ENCODE peak calls at places on chromosome 19, in ten cellular contexts. W, R, H, Q, G, P, N, C, Z and F are unnamed samples.

GRCh38 chr19:7348587-7349230 is at the start of gene ARHGEF18:
- DNase-seq in N (peak), C (no peak), G (no peak), Q (no peak), W (no peak), H (no peak), Z (peak), R (no peak), P (no peak), F (peak)

GRCh38 chr19:53537523-53538377 is at the start of gene ZNF331:
- DNase-seq in W (peak), Q (peak), C (peak), P (peak), H (peak), R (peak), G (peak), Z (peak), N (peak), F (peak)

GRCh38 chr19:5665781-5666513 is 14.4 kb downstream of the MICOS13 start:
- DNase-seq in N (peak), H (peak), G (peak), R (no peak), W (peak), P (no peak), Z (peak), Q (peak), C (no peak), F (no peak)

GRCh38 chr19:51811344-51811743 is 16.4 kb downstream of the FPR3 start:
- DNase-seq in P (no peak), Z (no peak), R (no peak), Q (no peak), H (no peak), N (peak), C (no peak), W (no peak), G (no peak), F (peak)

GRCh38 chr19:13521066-13521465 is 14.8 kb upstream of the CACNA1A start:
- DNase-seq in P (no peak), W (peak), N (no peak), Z (no peak), G (no peak), Q (no peak), H (no peak), R (no peak), C (no peak), F (no peak)

GRCh38 chr19:41868120-41868988 is 8.3 kb downstream of the RPS19 start:
- DNase-seq in Z (no peak), C (no peak), P (no peak), Q (no peak), H (no peak), R (no peak), N (no peak), W (no peak), G (no peak), F (no peak)

GRCh38 chr19:10800488-10800887 is 35.5 kb downstream of the TMED1 start:
- DNase-seq in G (no peak), W (no peak), N (no peak), Z (no peak), R (no peak), P (no peak), H (no peak), C (no peak), Q (peak), F (no peak)

GRCh38 chr19:34237283-34237682 is 17.1 kb upstream of the GARRE1 start:
- DNase-seq in R (no peak), G (no peak), H (no peak), C (no peak), N (no peak), P (no peak), Z (no peak), W (no peak), Q (no peak), F (no peak)

GRCh38 chr19:50870417-50871089 is 2.7 kb upstream of the KLK2 start:
- DNase-seq in Q (peak), Z (no peak), P (peak), R (no peak), G (no peak), C (no peak), N (no peak), H (no peak), W (no peak), F (no peak)

GRCh38 chr19:5091576-5092215 is 122.8 kb downstream of the KDM4B start:
- DNase-seq in G (peak), Z (no peak), N (no peak), W (no peak), P (no peak), H (no peak), C (no peak), Q (no peak), R (no peak), F (no peak)

GRCh38 chr19:28998974-28999373 is 214.0 kb downstream of the UQCRFS1 start:
- DNase-seq in Z (no peak), P (no peak), G (no peak), N (no peak), H (no peak), W (no peak), R (no peak), Q (no peak), C (no peak), F (no peak)

GRCh38 chr19:38055655-38056521 is 148.9 kb downstream of the SIPA1L3 start:
- DNase-seq in Q (no peak), W (no peak), G (no peak), R (no peak), Z (no peak), C (no peak), P (no peak), H (no peak), N (no peak), F (no peak)

GRCh38 chr19:40394816-40395210 is 4.8 kb upstream of the HIPK4 start:
- DNase-seq in P (no peak), Q (no peak), G (no peak), C (no peak), Z (no peak), H (no peak), W (no peak), N (no peak), R (no peak), F (no peak)

GRCh38 chr19:38869836-38870607 is 8.1 kb downstream of the RINL start:
- DNase-seq in R (peak), H (peak), G (peak), W (no peak), C (peak), Q (peak), P (peak), Z (peak), N (peak), F (peak)

GRCh38 chr19:37329686-37330085 is 41.2 kb upstream of the ZNF527 start:
- DNase-seq in C (no peak), W (peak), P (no peak), G (no peak), Z (no peak), Q (no peak), R (no peak), N (no peak), H (no peak), F (no peak)

GRCh38 chr19:29671393-29672076 is 6.3 kb downstream of the PLEKHF1 start:
- DNase-seq in N (peak), P (peak), R (no peak), Q (peak), H (no peak), G (no peak), W (peak), Z (peak), C (peak), F (no peak)

GRCh38 chr19:51187395-51188226 is 37.3 kb upstream of the CD33 start:
- DNase-seq in Q (no peak), G (no peak), W (no peak), R (no peak), P (no peak), H (no peak), C (no peak), N (no peak), Z (no peak), F (no peak)

GRCh38 chr19:8340341-8341096 is 2.5 kb downstream of the KANK3 start:
- DNase-seq in R (no peak), G (no peak), C (no peak), P (no peak), Q (peak), W (no peak), N (peak), Z (peak), H (no peak), F (no peak)

GRCh38 chr19:8451885-8452284 is 7.1 kb downstream of the HNRNPM start:
- DNase-seq in Q (peak), P (no peak), R (no peak), W (peak), Z (no peak), C (no peak), H (peak), G (peak), N (no peak), F (no peak)

GRCh38 chr19:29887498-29887897 is 54.5 kb upstream of the URI1 start:
- DNase-seq in Q (peak), P (no peak), H (peak), R (no peak), C (no peak), G (peak), N (no peak), W (no peak), Z (peak), F (no peak)

GRCh38 chr19:18479964-18480723 is 41.7 kb downstream of the ELL start:
- DNase-seq in R (no peak), Q (peak), C (peak), G (peak), Z (peak), P (peak), W (no peak), N (no peak), H (peak), F (peak)

GRCh38 chr19:54439174-54439851 is 9.7 kb upstream of the LENG8 start:
- DNase-seq in W (peak), P (peak), H (no peak), Z (no peak), C (peak), N (peak), R (peak), Q (peak), G (peak), F (no peak)

GRCh38 chr19:51531349-51532315 is at the start of gene SIGLEC6:
- DNase-seq in P (peak), H (no peak), Z (peak), R (no peak), W (no peak), Q (no peak), N (peak), C (no peak), G (no peak), F (peak)

GRCh38 chr19:47070756-47071155 is 22.3 kb upstream of the TMEM160 start:
- DNase-seq in Z (no peak), C (no peak), G (no peak), P (no peak), N (no peak), R (no peak), W (no peak), H (no peak), Q (no peak), F (no peak)

GRCh38 chr19:12872941-12873890 is 8.0 kb downstream of the DNASE2 start:
- DNase-seq in P (peak), R (no peak), Q (peak), W (peak), C (peak), G (peak), Z (no peak), H (peak), N (peak), F (peak)

GRCh38 chr19:7500811-7501450 is 12.1 kb upstream of the PEX11G start:
- DNase-seq in N (no peak), W (peak), Z (peak), C (no peak), R (peak), G (no peak), Q (no peak), H (no peak), P (peak), F (no peak)

GRCh38 chr19:58001895-58002369 is 688 bp downstream of the ZNF606 start:
- DNase-seq in H (no peak), R (no peak), G (peak), C (no peak), Q (no peak), W (no peak), Z (no peak), N (no peak), P (peak), F (no peak)

GRCh38 chr19:19873381-19873780 is 7.7 kb downstream of the ZNF253 start:
- DNase-seq in Q (no peak), N (no peak), Z (no peak), G (no peak), R (no peak), P (no peak), C (no peak), W (no peak), H (no peak), F (no peak)

GRCh38 chr19:48651682-48652046 is 5.7 kb upstream of the CA11 start:
- DNase-seq in H (no peak), W (no peak), P (no peak), G (no peak), N (no peak), Q (no peak), C (no peak), Z (no peak), R (no peak), F (no peak)

GRCh38 chr19:18419195-18419698 is at the start of gene SSBP4:
- DNase-seq in C (no peak), Q (peak), P (peak), R (peak), N (peak), G (peak), W (peak), H (peak), Z (peak), F (no peak)

GRCh38 chr19:13729859-13730258 is 34.5 kb upstream of the MRI1 start:
- DNase-seq in Z (no peak), Q (no peak), N (no peak), H (peak), G (peak), W (peak), P (no peak), C (no peak), R (no peak), F (no peak)

GRCh38 chr19:13095934-13096890 is 6.4 kb downstream of the LYL1 start:
- DNase-seq in H (no peak), N (peak), C (no peak), W (peak), P (no peak), Q (no peak), G (no peak), R (no peak), Z (peak), F (no peak)

GRCh38 chr19:13037718-13038117 is 42.4 kb downstream of the NFIX start:
- DNase-seq in Z (no peak), R (no peak), H (no peak), P (no peak), N (no peak), W (no peak), C (no peak), G (no peak), Q (no peak), F (no peak)

GRCh38 chr19:3966051-3967017 is 4.6 kb downstream of the DAPK3 start:
- DNase-seq in N (no peak), G (no peak), R (no peak), H (no peak), Z (no peak), W (no peak), P (peak), C (no peak), Q (no peak), F (no peak)

GRCh38 chr19:3968556-3969434 is 2.1 kb downstream of the DAPK3 start:
- DNase-seq in R (peak), Z (no peak), W (peak), N (peak), H (peak), Q (peak), P (peak), G (peak), C (peak), F (no peak)

GRCh38 chr19:3970808-3971598 is at the start of gene DAPK3:
- DNase-seq in C (peak), H (peak), Q (peak), W (peak), R (peak), P (peak), G (peak), Z (peak), N (peak), F (peak)

GRCh38 chr19:3970313-3970807 is 539 bp downstream of the DAPK3 start:
- DNase-seq in C (no peak), R (no peak), H (no peak), W (no peak), Z (no peak), P (no peak), G (no peak), N (no peak), Q (no peak), F (no peak)

GRCh38 chr19:3969435-3970312 is 1.2 kb downstream of the DAPK3 start:
- DNase-seq in R (no peak), Z (no peak), G (peak), N (no peak), Q (peak), W (peak), P (no peak), H (peak), C (peak), F (no peak)
- TF ChIP-seq CTCF in R (peak), Z (no peak), G (peak), N (no peak), Q (peak), W (peak), P (no peak), H (peak), C (no peak), F (no peak)

DNA sequence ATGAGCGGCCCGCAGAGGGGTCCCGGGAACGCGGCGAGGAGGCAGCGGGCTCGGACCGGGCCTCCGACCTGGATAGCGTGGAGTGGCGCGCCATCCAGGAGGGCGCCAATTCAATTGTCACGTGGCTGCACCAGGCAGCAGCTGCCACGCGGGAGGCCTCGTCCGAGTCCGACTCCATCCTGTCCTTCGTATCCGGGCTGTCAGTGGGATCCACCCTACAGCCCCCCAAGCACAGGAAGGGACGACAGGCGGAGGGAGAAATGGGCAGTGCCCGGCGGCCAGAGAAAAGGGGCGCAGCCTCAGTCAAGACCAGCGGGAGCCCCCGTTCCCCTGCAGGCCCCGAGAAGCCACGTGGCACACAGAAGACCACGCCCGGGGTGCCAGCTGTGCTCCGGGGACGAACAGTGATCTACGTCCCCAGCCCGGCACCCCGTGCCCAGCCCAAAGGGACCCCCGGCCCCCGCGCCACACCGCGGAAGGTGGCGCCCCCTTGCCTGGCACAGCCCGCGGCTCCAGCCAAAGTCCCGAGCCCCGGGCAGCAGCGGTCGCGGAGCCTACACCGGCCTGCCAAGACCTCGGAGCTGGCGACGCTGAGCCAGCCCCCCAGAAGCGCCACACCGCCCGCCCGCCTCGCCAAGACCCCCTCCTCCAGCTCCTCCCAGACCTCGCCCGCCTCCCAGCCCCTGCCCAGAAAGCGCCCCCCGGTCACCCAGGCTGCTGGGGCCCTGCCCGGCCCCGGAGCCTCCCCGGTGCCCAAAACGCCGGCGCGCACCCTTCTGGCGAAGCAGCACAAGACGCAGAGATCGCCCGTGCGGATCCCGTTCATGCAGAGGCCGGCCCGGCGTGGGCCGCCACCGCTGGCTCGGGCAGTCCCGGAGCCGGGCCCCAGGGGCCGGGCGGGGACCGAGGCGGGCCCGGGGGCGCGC is 10.5 kb downstream of the C19orf25 start:
- DNase-seq in H (no peak), G (peak), C (no peak), P (peak), R (no peak), Z (no peak), Q (no peak), W (peak), N (no peak), F (no peak)
- TF ChIP-seq CTCF in H (peak), G (no peak), C (no peak), P (no peak), R (no peak), Z (no peak), Q (no peak), W (peak), N (no peak), F (no peak)

GRCh38 chr19:55544014-55544413 is 1.3 kb downstream of the SBK3 start:
- DNase-seq in N (no peak), P (no peak), G (no peak), Z (no peak), Q (no peak), C (no peak), W (no peak), R (no peak), H (no peak), F (no peak)

GRCh38 chr19:55541091-55541490 is 4.2 kb upstream of the SBK2 start:
- DNase-seq in H (no peak), Q (no peak), N (no peak), C (no peak), G (no peak), Z (no peak), W (no peak), R (no peak), P (no peak), F (no peak)

GRCh38 chr19:55540619-55541018 is 3.7 kb upstream of the SBK2 start:
- DNase-seq in N (no peak), W (no peak), R (no peak), Z (no peak), H (no peak), C (no peak), G (no peak), Q (no peak), P (no peak), F (no peak)

GRCh38 chr19:55543567-55543966 is 1.8 kb downstream of the SBK3 start:
- DNase-seq in H (no peak), Z (no peak), Q (no peak), W (no peak), P (no peak), G (no peak), N (no peak), C (no peak), R (no peak), F (no peak)

GRCh38 chr19:55542292-55542855 is 3.0 kb downstream of the SBK3 start:
- DNase-seq in C (no peak), H (no peak), G (no peak), Z (no peak), W (no peak), R (no peak), P (no peak), N (no peak), Q (no peak), F (no peak)
- TF ChIP-seq CTCF in C (no peak), H (no peak), G (no peak), Z (no peak), W (no peak), R (no peak), P (no peak), N (no peak), Q (no peak), F (no peak)

GRCh38 chr19:16404396-16404795 is 67.4 kb downstream of the EPS15L1 start:
- DNase-seq in Z (peak), G (no peak), R (no peak), P (no peak), W (no peak), H (no peak), C (no peak), Q (no peak), N (peak), F (peak)

GRCh38 chr19:16402076-16402475 is 69.7 kb downstream of the EPS15L1 start:
- DNase-seq in R (no peak), W (no peak), P (no peak), Q (no peak), Z (peak), H (no peak), N (peak), C (no peak), G (no peak), F (peak)

GRCh38 chr19:16400911-16401675 is 70.7 kb downstream of the EPS15L1 start:
- DNase-seq in P (no peak), W (no peak), C (peak), H (no peak), R (no peak), Z (peak), G (peak), Q (no peak), N (peak), F (peak)

GRCh38 chr19:16405091-16405490 is 66.7 kb downstream of the EPS15L1 start:
- DNase-seq in Z (peak), P (no peak), R (no peak), C (no peak), H (no peak), N (peak), G (no peak), Q (no peak), W (no peak), F (peak)

DNA sequence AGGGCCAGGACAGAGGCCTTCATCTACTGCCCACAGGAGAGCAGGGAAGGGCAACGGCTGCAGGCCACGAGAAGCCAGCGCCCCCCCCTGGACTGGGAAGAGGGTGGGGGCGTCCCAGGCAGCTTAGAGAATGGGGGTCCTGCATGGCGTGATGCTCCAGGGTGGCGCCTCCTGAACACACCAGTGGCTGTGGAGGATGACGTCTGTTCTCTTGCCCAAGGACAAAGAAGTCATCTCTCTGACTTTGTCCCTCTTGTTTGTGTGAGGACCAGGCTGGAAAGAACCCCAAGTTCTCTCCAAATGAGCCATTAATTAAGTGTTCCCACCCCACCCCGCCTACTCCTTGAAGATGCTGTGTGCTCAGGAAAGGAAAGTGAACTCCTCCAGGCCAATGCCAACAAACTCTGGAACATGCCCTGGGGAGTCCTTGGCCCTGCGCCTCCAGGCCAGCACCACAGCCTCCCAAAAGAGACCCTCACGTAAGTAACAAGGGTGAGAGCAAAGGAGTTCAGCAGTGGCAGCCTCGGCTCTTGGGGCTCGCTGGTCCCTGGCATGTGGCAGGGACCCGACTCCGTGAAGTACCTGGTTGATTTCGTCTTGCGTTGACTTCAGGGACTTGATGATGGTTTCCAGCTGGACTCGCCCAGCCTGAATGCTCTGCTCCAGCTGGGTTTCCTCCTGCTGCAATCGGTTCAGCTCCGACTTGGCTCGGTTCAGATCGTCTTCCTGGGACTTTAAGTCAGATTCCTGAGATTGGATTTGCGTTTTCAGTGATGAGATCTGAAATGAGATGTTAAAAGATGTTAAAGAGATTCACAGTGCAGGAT is 68.4 kb downstream of the EPS15L1 start:
- DNase-seq in Q (no peak), W (no peak), R (no peak), C (no peak), G (no peak), P (no peak), N (peak), H (no peak), Z (peak), F (peak)
- TF ChIP-seq CTCF in Q (no peak), W (no peak), R (no peak), C (no peak), G (no peak), P (no peak), N (no peak), H (peak), Z (no peak), F (no peak)